ENCODE peak calls at places on chromosomes 3 and 15, in six cellular contexts. K is endothelial cell, L is left kidney, Z is aorta, R is AG08396, X is activated B cell treated with CpG ODN at 0.5 μM for 24 hours. S is an unnamed sample.

GRCh38 chr3:158672293-158673176 is at the start of gene LXN:
- DNase-seq in Z (peak; percentile 91), R (peak; percentile 90), L (peak; percentile 96), K (peak; percentile 89), X (peak; percentile 54), S (no peak)

GRCh38 chr3:169090559-169090958 is 573.0 kb downstream of the MECOM start:
- DNase-seq in K (no peak), Z (no peak), L (no peak), X (no peak), R (no peak), S (no peak)

GRCh38 chr3:4524423-4524769 is 31.2 kb downstream of the ITPR1 start:
- DNase-seq in L (no peak), X (no peak), K (no peak), R (peak; percentile 13), Z (no peak), S (no peak)

GRCh38 chr3:184332370-184333090 is 4.9 kb upstream of the FAM131A start:
- DNase-seq in L (no peak), X (no peak), Z (peak; percentile 65), K (peak; percentile 49), R (peak; percentile 74), S (no peak)

GRCh38 chr3:99875573-99875924 is 57.9 kb downstream of the CMSS1 start:
- DNase-seq in R (no peak), X (no peak), L (no peak), Z (no peak), K (no peak), S (no peak)

GRCh38 chr15:39181901-39182300 is 399.0 kb upstream of the THBS1 start:
- DNase-seq in Z (no peak), X (no peak), R (no peak), L (no peak), K (no peak), S (no peak)

GRCh38 chr3:20185364-20185732 is 658 bp downstream of the SGO1 start:
- DNase-seq in R (no peak), L (peak; percentile 49), X (no peak), K (peak; percentile 12), Z (no peak), S (no peak)

GRCh38 chr3:11566916-11567315 is 76.8 kb downstream of the VGLL4 start:
- DNase-seq in K (no peak), X (no peak), L (no peak), R (no peak), Z (no peak), S (no peak)

GRCh38 chr3:3615533-3615932 is 183.7 kb upstream of the LRRN1 start:
- DNase-seq in R (no peak), X (no peak), K (no peak), Z (no peak), L (no peak), S (no peak)

GRCh38 chr3:188264231-188265213 is 110.6 kb downstream of the LPP start:
- DNase-seq in K (no peak), Z (no peak), R (no peak), L (no peak), X (no peak), S (no peak)

GRCh38 chr3:50592568-50592967 is 19.0 kb downstream of the CISH start:
- DNase-seq in L (no peak), X (no peak), K (no peak), R (no peak), Z (no peak), S (no peak)

GRCh38 chr15:41309226-41309905 is 23.0 kb downstream of the OIP5 start:
- DNase-seq in Z (no peak), L (no peak), R (no peak), K (no peak), X (no peak), S (no peak)